ENCODE peak calls at places on chromosomes 1 and 21, in six cellular contexts. S, L, B, T, O and Z are unnamed samples.

GRCh38 chr1:236311040-236311439 is 29.3 kb upstream of the ERO1B start:
- DNase-seq in S (no peak), L (no peak), B (no peak), T (no peak), O (no peak), Z (no peak)

GRCh38 chr1:19616489-19616888 is 27.6 kb upstream of the NBL1 start:
- DNase-seq in S (no peak), L (no peak), B (peak; percentile 80), T (no peak), O (no peak), Z (no peak)

GRCh38 chr1:220885971-220886370 is 6.7 kb downstream of the HLX start:
- DNase-seq in S (no peak), L (no peak), B (no peak), T (no peak), O (no peak), Z (no peak)

GRCh38 chr1:24323281-24323680 is 4.1 kb downstream of the GRHL3 start:
- DNase-seq in S (no peak), L (no peak), B (no peak), T (no peak), O (no peak), Z (no peak)

GRCh38 chr1:182069028-182069466 is 7.5 kb upstream of the ZNF648 start:
- DNase-seq in S (peak; percentile 78), L (peak; percentile 15), B (peak; percentile 66), T (no peak), O (no peak), Z (peak; percentile 91)

GRCh38 chr1:118148034-118148433 is 37.0 kb downstream of the SPAG17 start:
- DNase-seq in S (no peak), L (no peak), B (peak; percentile 48), T (no peak), O (no peak), Z (no peak)

GRCh38 chr1:159669338-159669737 is 45.1 kb downstream of the CRP start:
- DNase-seq in S (no peak), L (no peak), B (no peak), T (no peak), O (no peak), Z (no peak)

GRCh38 chr21:44496900-44497550 is 41.7 kb downstream of the LRRC3 start:
- DNase-seq in S (no peak), L (no peak), B (peak; percentile 31), T (no peak), O (no peak), Z (no peak)

GRCh38 chr1:38392866-38393265 is 346.3 kb upstream of the POU3F1 start:
- DNase-seq in S (no peak), L (no peak), B (no peak), T (no peak), O (no peak), Z (no peak)

GRCh38 chr1:11483581-11484320 is 4.8 kb downstream of the DISP3 start:
- DNase-seq in S (no peak), L (no peak), B (no peak), T (no peak), O (no peak), Z (no peak)